ENCODE peak calls at places on chromosomes 3 and 15, in four cellular contexts. Z is A673; B is activated CD8-positive, alpha-beta T cell treated with anti-CD3 and anti-CD28 coated beads for 36 hours; N is right lobe of liver. Y is an unnamed sample.

GRCh38 chr3:72997421-72997961 is 880 bp downstream of the PPP4R2 start:
- DNase-seq in Z (peak; percentile 65), B (peak; percentile 68), N (no peak), Y (peak; percentile 48)

GRCh38 chr3:184371570-184372018 is 6.4 kb downstream of the THPO start:
- DNase-seq in Z (peak; percentile 92), B (peak; percentile 77), N (peak; percentile 82), Y (peak; percentile 77)

GRCh38 chr3:64023187-64023860 is at the start of gene PSMD6:
- DNase-seq in Z (peak; percentile 82), B (peak; percentile 92), N (peak; percentile 91), Y (peak; percentile 91)

GRCh38 chr3:188780188-188781147 is 391.3 kb upstream of the TPRG1 start:
- DNase-seq in Z (no peak), B (no peak), N (peak; percentile 24), Y (no peak)

GRCh38 chr15:78987891-78988360 is 43.1 kb upstream of the CTSH start:
- DNase-seq in Z (no peak), B (no peak), N (no peak), Y (no peak)

GRCh38 chr3:195226445-195226844 is 44.5 kb downstream of the XXYLT1 start:
- DNase-seq in Z (no peak), B (no peak), N (no peak), Y (no peak)

GRCh38 chr3:43405888-43406636 is 119.7 kb downstream of the SNRK start:
- DNase-seq in Z (no peak), B (no peak), N (no peak), Y (no peak)

GRCh38 chr3:50275996-50276761 is 2.7 kb upstream of the LSMEM2 start:
- DNase-seq in Z (no peak), B (peak; percentile 60), N (no peak), Y (no peak)

GRCh38 chr3:196941846-196942225 is 492 bp downstream of the NCBP2 start:
- DNase-seq in Z (peak; percentile 64), B (peak; percentile 83), N (no peak), Y (peak; percentile 72)

GRCh38 chr3:10470666-10471336 is 34.6 kb downstream of the ATP2B2 start:
- DNase-seq in Z (no peak), B (no peak), N (no peak), Y (no peak)

GRCh38 chr15:80654299-80654698 is 40.8 kb upstream of the ABHD17C start:
- DNase-seq in Z (no peak), B (no peak), N (no peak), Y (no peak)

GRCh38 chr15:68500363-68501317 is 68.7 kb upstream of the ITGA11 start:
- DNase-seq in Z (no peak), B (no peak), N (no peak), Y (no peak)

GRCh38 chr3:178645503-178645902 is 109.3 kb downstream of the KCNMB2 start:
- DNase-seq in Z (no peak), B (no peak), N (no peak), Y (no peak)

GRCh38 chr3:134326760-134327593 is 47.3 kb downstream of the AMOTL2 start:
- DNase-seq in Z (peak; percentile 93), B (no peak), N (no peak), Y (no peak)

GRCh38 chr3:100869787-100870186 is 123.4 kb downstream of the ABI3BP start:
- DNase-seq in Z (peak; percentile 65), B (no peak), N (no peak), Y (no peak)

GRCh38 chr3:17894434-17895060 is 152.1 kb upstream of the TBC1D5 start:
- DNase-seq in Z (peak; percentile 46), B (peak; percentile 63), N (no peak), Y (no peak)

GRCh38 chr15:76514292-76514691 is 177.7 kb downstream of the ISL2 start:
- DNase-seq in Z (no peak), B (no peak), N (no peak), Y (no peak)

GRCh38 chr3:52541050-52541449 is 4.6 kb downstream of the UQCC5 start:
- DNase-seq in Z (no peak), B (no peak), N (no peak), Y (no peak)

GRCh38 chr3:135851201-135852061 is 114.1 kb upstream of the PPP2R3A start:
- DNase-seq in Z (no peak), B (no peak), N (no peak), Y (no peak)

GRCh38 chr3:168001244-168001643 is 94.5 kb downstream of the GOLIM4 start:
- DNase-seq in Z (no peak), B (no peak), N (no peak), Y (no peak)

GRCh38 chr15:63985221-63986184 is 60.8 kb downstream of the DAPK2 start:
- DNase-seq in Z (no peak), B (no peak), N (peak; percentile 67), Y (no peak)

GRCh38 chr15:95799286-95800187 is 531.0 kb upstream of the NR2F2 start:
- DNase-seq in Z (peak; percentile 88), B (no peak), N (no peak), Y (no peak)

GRCh38 chr3:151283907-151284461 is 5.6 kb upstream of the P2RY14 start:
- DNase-seq in Z (no peak), B (peak; percentile 47), N (peak; percentile 29), Y (no peak)

GRCh38 chr15:34663101-34663500 is 79.7 kb upstream of the GOLGA8B start:
- DNase-seq in Z (no peak), B (no peak), N (no peak), Y (no peak)

GRCh38 chr3:184598220-184598927 is 36.8 kb downstream of the EPHB3 start:
- DNase-seq in Z (no peak), B (no peak), N (no peak), Y (no peak)

GRCh38 chr15:59522988-59523461 is 85.0 kb downstream of the FAM81A start:
- DNase-seq in Z (no peak), B (peak; percentile 62), N (no peak), Y (no peak)

GRCh38 chr15:80556694-80557367 is 138.3 kb upstream of the ABHD17C start:
- DNase-seq in Z (no peak), B (no peak), N (no peak), Y (no peak)

GRCh38 chr3:70531063-70531657 is 218.7 kb upstream of the MDFIC2 start:
- DNase-seq in Z (peak; percentile 21), B (no peak), N (no peak), Y (peak; percentile 7)

GRCh38 chr3:86988235-86988634 is 2.7 kb downstream of the VGLL3 start:
- DNase-seq in Z (peak; percentile 20), B (no peak), N (no peak), Y (no peak)

GRCh38 chr15:77144492-77145070 is 73.7 kb upstream of the TSPAN3 start:
- DNase-seq in Z (peak; percentile 51), B (no peak), N (no peak), Y (no peak)

GRCh38 chr3:23913873-23914743 is 2.7 kb downstream of the NKIRAS1 start:
- DNase-seq in Z (no peak), B (no peak), N (no peak), Y (peak; percentile 13)

GRCh38 chr3:76826915-76827314 is 213.0 kb upstream of the ROBO2 start:
- DNase-seq in Z (peak; percentile 60), B (no peak), N (no peak), Y (no peak)

GRCh38 chr15:100893261-100893963 is 13.8 kb downstream of the ALDH1A3 start:
- DNase-seq in Z (no peak), B (no peak), N (no peak), Y (no peak)

GRCh38 chr15:100890059-100890720 is 10.6 kb downstream of the ALDH1A3 start:
- DNase-seq in Z (no peak), B (no peak), N (no peak), Y (no peak)

GRCh38 chr15:100892013-100892355 is 12.4 kb downstream of the ALDH1A3 start:
- DNase-seq in Z (no peak), B (no peak), N (no peak), Y (no peak)

GRCh38 chr15:100890850-100891249 is 11.2 kb downstream of the ALDH1A3 start:
- DNase-seq in Z (no peak), B (no peak), N (no peak), Y (no peak)

DNA sequence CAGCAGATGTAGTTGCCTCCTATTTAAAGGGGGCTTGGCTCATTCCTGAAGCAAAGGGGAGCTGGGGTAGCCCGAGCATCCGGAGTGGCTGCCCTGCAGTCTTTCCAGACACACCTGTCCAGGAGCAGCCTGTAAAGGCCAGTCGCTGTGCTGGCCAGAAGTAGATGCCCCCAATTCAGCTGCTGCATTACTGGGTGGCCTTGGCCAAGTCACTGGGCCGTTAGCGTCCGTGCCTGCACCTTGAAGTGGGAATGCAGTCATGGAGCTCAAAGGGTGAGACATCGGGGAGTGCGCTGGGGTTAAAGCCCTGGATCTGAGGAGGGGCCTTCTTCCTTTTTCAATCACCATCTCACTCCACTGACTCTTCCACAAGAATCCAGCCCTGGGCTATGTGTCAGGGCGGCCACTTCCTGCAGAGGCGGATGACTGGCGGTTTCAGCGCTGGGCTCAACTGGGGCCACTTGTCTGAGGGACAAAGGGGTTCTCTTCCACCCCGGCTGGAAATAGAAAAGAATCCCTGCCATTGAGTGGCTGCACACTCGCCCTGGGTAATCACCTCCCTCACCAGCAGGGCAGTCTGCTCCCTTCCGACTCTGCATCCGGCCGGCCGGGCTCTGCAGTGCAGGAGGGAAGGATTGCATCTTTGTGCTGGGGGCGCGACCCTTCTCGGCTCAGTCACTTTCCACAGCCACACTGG is 11.8 kb downstream of the ALDH1A3 start:
- DNase-seq in Z (no peak), B (no peak), N (no peak), Y (no peak)
- TF ChIP-seq CTCF in Z (no peak), B (no peak), N (no peak), Y (no peak)

GRCh38 chr3:132268956-132269355 is 48.3 kb upstream of the ACP3 start:
- DNase-seq in Z (peak; percentile 51), B (peak; percentile 2), N (no peak), Y (no peak)
- TF ChIP-seq CTCF in Z (peak; percentile 62), B (no peak), N (peak; percentile 12), Y (peak; percentile 18)

GRCh38 chr15:74375303-74375693 is 7.9 kb upstream of the CYP11A1 start:
- DNase-seq in Z (peak; percentile 89), B (peak; percentile 96), N (peak; percentile 78), Y (peak; percentile 79)

GRCh38 chr15:74373056-74373650 is 5.7 kb upstream of the CYP11A1 start:
- DNase-seq in Z (no peak), B (no peak), N (no peak), Y (peak; percentile 29)

GRCh38 chr15:74376226-74376625 is 8.8 kb upstream of the CYP11A1 start:
- DNase-seq in Z (no peak), B (no peak), N (no peak), Y (peak; percentile 2)

GRCh38 chr15:74373731-74374647 is 6.5 kb upstream of the CYP11A1 start:
- DNase-seq in Z (peak; percentile 95), B (peak; percentile 97), N (peak; percentile 95), Y (peak; percentile 96)

GRCh38 chr15:74374648-74375302 is 7.3 kb upstream of the CYP11A1 start:
- DNase-seq in Z (no peak), B (no peak), N (no peak), Y (no peak)
- TF ChIP-seq CTCF in Z (no peak), B (no peak), N (no peak), Y (no peak)

GRCh38 chr15:87619161-87619960 is 637.2 kb downstream of the NTRK3 start:
- DNase-seq in Z (no peak), B (no peak), N (no peak), Y (no peak)

GRCh38 chr15:87620393-87620792 is 636.1 kb downstream of the NTRK3 start:
- DNase-seq in Z (no peak), B (no peak), N (no peak), Y (no peak)

GRCh38 chr15:87628311-87628710 is 628.2 kb downstream of the NTRK3 start:
- DNase-seq in Z (no peak), B (no peak), N (no peak), Y (no peak)

GRCh38 chr15:87626835-87627234 is 629.7 kb downstream of the NTRK3 start:
- DNase-seq in Z (no peak), B (no peak), N (no peak), Y (no peak)

GRCh38 chr15:87623832-87624231 is 632.7 kb downstream of the NTRK3 start:
- DNase-seq in Z (peak; percentile 18), B (peak; percentile 21), N (no peak), Y (no peak)
- TF ChIP-seq CTCF in Z (peak; percentile 44), B (no peak), N (no peak), Y (peak; percentile 2)

GRCh38 chr3:56254835-56255234 is 213.4 kb downstream of the ERC2 start:
- DNase-seq in Z (no peak), B (no peak), N (no peak), Y (no peak)
- TF ChIP-seq CTCF in Z (peak; percentile 39), B (peak; percentile 51), N (no peak), Y (no peak)